ENCODE peak calls at places on chromosomes 16 and 17, in ten cellular contexts. One of them, this sample, is unnamed.

GRCh38 chr16:11087691-11088431 is 143.5 kb downstream of the CLEC16A start:
- DNase-seq in RCC 7860: no peak
- DNase-seq in mucosa of descending colon: no peak
- DNase-seq in left ventricle myocardium superior: no peak
- DNase-seq in fibroblast of the conjunctiva: no peak
- DNase-seq in NCI-H1436 treated with DMSO at 0.1 percent for 48 hours: no peak
- DNase-seq in effector memory CD8-positive, alpha-beta T cell: no peak
- DNase-seq in anterior cingulate cortex: no peak
- DNase-seq in AML-193: no peak
- DNase-seq in transverse colon: no peak
- DNase-seq in this sample: no peak

GRCh38 chr17:81601525-81602120 is 35.3 kb downstream of the NPLOC4 start:
- DNase-seq in AML-193: peak
- DNase-seq in effector memory CD8-positive, alpha-beta T cell: peak
- DNase-seq in NCI-H1436 treated with DMSO at 0.1 percent for 48 hours: no peak
- DNase-seq in fibroblast of the conjunctiva: peak
- DNase-seq in mucosa of descending colon: no peak
- DNase-seq in RCC 7860: peak
- DNase-seq in transverse colon: peak
- DNase-seq in left ventricle myocardium superior: no peak
- DNase-seq in anterior cingulate cortex: no peak
- DNase-seq in this sample: no peak

GRCh38 chr17:82314721-82315605 is 2.4 kb downstream of the CD7 start:
- DNase-seq in RCC 7860: no peak
- DNase-seq in transverse colon: no peak
- DNase-seq in NCI-H1436 treated with DMSO at 0.1 percent for 48 hours: no peak
- DNase-seq in effector memory CD8-positive, alpha-beta T cell: no peak
- DNase-seq in AML-193: peak
- DNase-seq in mucosa of descending colon: no peak
- DNase-seq in anterior cingulate cortex: no peak
- DNase-seq in fibroblast of the conjunctiva: no peak
- DNase-seq in left ventricle myocardium superior: no peak
- DNase-seq in this sample: no peak

GRCh38 chr17:28227278-28228108 is 91.5 kb upstream of the TMEM97 start:
- DNase-seq in RCC 7860: no peak
- DNase-seq in AML-193: no peak
- DNase-seq in mucosa of descending colon: peak
- DNase-seq in transverse colon: peak
- DNase-seq in left ventricle myocardium superior: peak
- DNase-seq in NCI-H1436 treated with DMSO at 0.1 percent for 48 hours: peak
- DNase-seq in fibroblast of the conjunctiva: no peak
- DNase-seq in anterior cingulate cortex: peak
- DNase-seq in effector memory CD8-positive, alpha-beta T cell: no peak
- DNase-seq in this sample: peak

GRCh38 chr17:298791-299450 is 53.7 kb downstream of the RPH3AL start:
- DNase-seq in effector memory CD8-positive, alpha-beta T cell: no peak
- DNase-seq in mucosa of descending colon: peak
- DNase-seq in fibroblast of the conjunctiva: no peak
- DNase-seq in left ventricle myocardium superior: peak
- DNase-seq in AML-193: no peak
- DNase-seq in transverse colon: peak
- DNase-seq in NCI-H1436 treated with DMSO at 0.1 percent for 48 hours: no peak
- DNase-seq in anterior cingulate cortex: no peak
- DNase-seq in RCC 7860: no peak
- DNase-seq in this sample: peak

GRCh38 chr16:49349446-49350168 is 24.0 kb upstream of the C16orf78 start:
- DNase-seq in RCC 7860: no peak
- DNase-seq in AML-193: no peak
- DNase-seq in anterior cingulate cortex: no peak
- DNase-seq in effector memory CD8-positive, alpha-beta T cell: no peak
- DNase-seq in fibroblast of the conjunctiva: no peak
- DNase-seq in mucosa of descending colon: no peak
- DNase-seq in transverse colon: no peak
- DNase-seq in left ventricle myocardium superior: no peak
- DNase-seq in NCI-H1436 treated with DMSO at 0.1 percent for 48 hours: no peak
- DNase-seq in this sample: no peak

GRCh38 chr16:6970171-6970857 is 362.3 kb upstream of the RBFOX1 start:
- DNase-seq in RCC 7860: no peak
- DNase-seq in mucosa of descending colon: no peak
- DNase-seq in anterior cingulate cortex: no peak
- DNase-seq in effector memory CD8-positive, alpha-beta T cell: no peak
- DNase-seq in left ventricle myocardium superior: no peak
- DNase-seq in AML-193: no peak
- DNase-seq in NCI-H1436 treated with DMSO at 0.1 percent for 48 hours: no peak
- DNase-seq in transverse colon: no peak
- DNase-seq in fibroblast of the conjunctiva: no peak
- DNase-seq in this sample: no peak

GRCh38 chr16:52634528-52634927 is 87.6 kb upstream of the TOX3 start:
- DNase-seq in anterior cingulate cortex: no peak
- DNase-seq in mucosa of descending colon: no peak
- DNase-seq in fibroblast of the conjunctiva: no peak
- DNase-seq in transverse colon: no peak
- DNase-seq in AML-193: no peak
- DNase-seq in NCI-H1436 treated with DMSO at 0.1 percent for 48 hours: no peak
- DNase-seq in effector memory CD8-positive, alpha-beta T cell: no peak
- DNase-seq in left ventricle myocardium superior: no peak
- DNase-seq in RCC 7860: no peak
- DNase-seq in this sample: no peak

GRCh38 chr17:77163521-77164280 is 22.9 kb downstream of the SEC14L1 start:
- DNase-seq in AML-193: no peak
- DNase-seq in transverse colon: no peak
- DNase-seq in mucosa of descending colon: no peak
- DNase-seq in NCI-H1436 treated with DMSO at 0.1 percent for 48 hours: no peak
- DNase-seq in RCC 7860: no peak
- DNase-seq in fibroblast of the conjunctiva: no peak
- DNase-seq in effector memory CD8-positive, alpha-beta T cell: no peak
- DNase-seq in anterior cingulate cortex: no peak
- DNase-seq in left ventricle myocardium superior: no peak
- DNase-seq in this sample: no peak